ENCODE peak calls at places on chromosomes 7 and 10, in eight cellular contexts. J is cardiac fibroblast, G is NT2/D1, W is tibial artery, S is epithelial cell of esophagus, R is fibroblast of lung, C is transverse colon, O is hepatocyte. Y is an unnamed sample.

GRCh38 chr7:133936074-133936473 is 191.1 kb upstream of the LRGUK start:
- DNase-seq in J (peak), G (no peak), W (no peak), S (peak), R (peak), C (no peak), O (peak), Y (no peak)

GRCh38 chr7:77697535-77697831 is 1.2 kb downstream of the RSBN1L start:
- DNase-seq in J (no peak), G (peak), W (no peak), S (no peak), R (no peak), C (peak), O (no peak), Y (no peak)

GRCh38 chr7:6164491-6164890 is 107.9 kb downstream of the CYTH3 start:
- DNase-seq in J (no peak), G (no peak), W (no peak), S (no peak), R (no peak), C (no peak), O (no peak), Y (no peak)

GRCh38 chr7:20441346-20441745 is 110.6 kb downstream of the ITGB8 start:
- DNase-seq in J (no peak), G (no peak), W (no peak), S (no peak), R (no peak), C (no peak), O (no peak), Y (no peak)

GRCh38 chr10:97875391-97875790 is 25.7 kb downstream of the GOLGA7B start:
- DNase-seq in J (no peak), G (no peak), W (peak), S (no peak), R (no peak), C (no peak), O (no peak), Y (no peak)

GRCh38 chr7:131148708-131149428 is 178.8 kb upstream of the MKLN1 start:
- DNase-seq in J (no peak), G (no peak), W (no peak), S (no peak), R (no peak), C (no peak), O (no peak), Y (no peak)

GRCh38 chr10:35563266-35563891 is 41.8 kb upstream of the GJD4 start:
- DNase-seq in J (peak), G (peak), W (peak), S (peak), R (peak), C (peak), O (peak), Y (peak)

GRCh38 chr10:132281915-132282666 is 25.7 kb downstream of the STK32C start:
- DNase-seq in J (no peak), G (no peak), W (no peak), S (no peak), R (no peak), C (no peak), O (no peak), Y (no peak)

GRCh38 chr10:109987828-109988227 is 20.0 kb upstream of the ADD3 start:
- DNase-seq in J (no peak), G (no peak), W (no peak), S (no peak), R (no peak), C (no peak), O (no peak), Y (no peak)

GRCh38 chr10:109987413-109987812 is 20.4 kb upstream of the ADD3 start:
- DNase-seq in J (peak), G (no peak), W (no peak), S (peak), R (peak), C (no peak), O (peak), Y (no peak)

GRCh38 chr10:109992485-109992884 is 15.3 kb upstream of the ADD3 start:
- DNase-seq in J (peak), G (no peak), W (no peak), S (no peak), R (peak), C (no peak), O (peak), Y (no peak)

GRCh38 chr10:109984013-109984412 is 23.8 kb upstream of the ADD3 start:
- DNase-seq in J (no peak), G (no peak), W (no peak), S (peak), R (no peak), C (no peak), O (no peak), Y (no peak)

GRCh38 chr10:109988231-109988630 is 19.6 kb upstream of the ADD3 start:
- DNase-seq in J (no peak), G (no peak), W (no peak), S (no peak), R (no peak), C (no peak), O (no peak), Y (no peak)
- H3K4me3 ChIP-seq in J (no peak), G (no peak), W (no peak), S (no peak), R (no peak), C (no peak), O (no peak), Y (no peak)

GRCh38 chr7:1940863-1941262 is 270.8 kb downstream of the ELFN1 start:
- DNase-seq in J (no peak), G (no peak), W (no peak), S (no peak), R (no peak), C (no peak), O (no peak), Y (no peak)
- H3K4me3 ChIP-seq in J (no peak), G (no peak), W (no peak), S (no peak), R (no peak), C (no peak), O (no peak), Y (no peak)

GRCh38 chr10:94186722-94187121 is 176.0 kb downstream of the NOC3L start:
- DNase-seq in J (no peak), G (no peak), W (no peak), S (no peak), R (no peak), C (no peak), O (no peak), Y (no peak)
- H3K4me3 ChIP-seq in J (no peak), G (no peak), W (no peak), S (no peak), R (no peak), C (no peak), O (no peak), Y (no peak)

GRCh38 chr10:70692043-70692603 is 19.8 kb downstream of the ADAMTS14 start:
- DNase-seq in J (no peak), G (no peak), W (no peak), S (peak), R (no peak), C (no peak), O (no peak), Y (peak)

GRCh38 chr10:70688828-70689227 is 16.5 kb downstream of the ADAMTS14 start:
- DNase-seq in J (no peak), G (no peak), W (no peak), S (no peak), R (no peak), C (no peak), O (no peak), Y (no peak)

GRCh38 chr10:70691601-70692000 is 19.3 kb downstream of the ADAMTS14 start:
- DNase-seq in J (no peak), G (no peak), W (no peak), S (no peak), R (no peak), C (no peak), O (no peak), Y (no peak)

GRCh38 chr10:70693619-70694286 is 21.4 kb downstream of the ADAMTS14 start:
- DNase-seq in J (peak), G (no peak), W (peak), S (no peak), R (peak), C (no peak), O (peak), Y (peak)

DNA sequence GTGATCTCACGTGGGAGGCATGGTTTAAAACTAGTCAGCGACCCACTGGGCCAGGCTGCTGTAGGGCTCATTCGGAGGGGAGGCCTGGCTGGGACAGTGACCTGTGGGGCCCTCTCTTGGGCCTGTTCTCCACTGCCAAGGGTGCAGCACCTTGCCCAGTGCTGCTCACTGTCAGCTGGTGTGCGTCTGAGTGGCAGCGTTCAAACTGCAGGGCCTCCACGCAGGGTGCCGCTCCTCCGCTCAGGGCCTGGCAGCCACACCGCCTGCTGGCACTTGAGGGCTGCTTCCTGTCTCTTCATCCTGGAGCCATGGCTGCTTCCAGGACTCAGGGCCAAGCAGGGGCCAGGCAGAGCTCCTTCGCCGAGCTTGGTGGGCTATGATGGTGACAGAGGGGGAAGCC is 18.3 kb downstream of the ADAMTS14 start:
- DNase-seq in J (no peak), G (no peak), W (no peak), S (no peak), R (no peak), C (no peak), O (no peak), Y (no peak)
- H3K4me3 ChIP-seq in J (no peak), G (no peak), W (no peak), S (no peak), R (no peak), C (no peak), O (no peak), Y (no peak)

GRCh38 chr7:157004050-157004838 is 6.2 kb downstream of the MNX1 start:
- DNase-seq in J (peak), G (no peak), W (no peak), S (peak), R (peak), C (no peak), O (no peak), Y (no peak)
- H3K4me3 ChIP-seq in J (no peak), G (no peak), W (no peak), S (no peak), R (no peak), C (no peak), O (no peak), Y (no peak)